ENCODE peak calls at places on chromosomes 12 and 14, in four cellular contexts. I, L, T and Z are unnamed samples. For H3K4me1, the result is how much of the 10 kb centered on the place peaks cover.

GRCh38 chr12:53380797-53381738 is 1.1 kb downstream of the SP1 start:
- DNase-seq in L (no peak), T (peak), I (no peak), Z (peak)

GRCh38 chr14:75088566-75089373 is 19.3 kb downstream of the ZC2HC1C start:
- DNase-seq in L (peak), T (peak), I (peak), Z (peak)

GRCh38 chr12:100404769-100405407 is 48.0 kb downstream of the SLC17A8 start:
- DNase-seq in L (peak), T (peak), I (peak), Z (no peak)

GRCh38 chr14:100339757-100340453 is 16.8 kb downstream of the SLC25A47 start:
- DNase-seq in T (no peak), I (no peak), L (no peak), Z (no peak)

GRCh38 chr12:82857276-82857675 is 170.6 kb downstream of the TMTC2 start:
- DNase-seq in I (no peak), T (no peak), L (no peak), Z (no peak)

GRCh38 chr12:126780343-126780742 is 1486.6 kb upstream of the TMEM132C start:
- DNase-seq in T (no peak), L (no peak), I (no peak), Z (no peak)

GRCh38 chr14:64706552-64707193 is 2.4 kb downstream of the PLEKHG3 start:
- DNase-seq in L (peak), T (peak), I (no peak), Z (no peak)

GRCh38 chr14:65002586-65003210 is 16.0 kb downstream of the FNTB start:
- DNase-seq in T (no peak), L (no peak), I (no peak), Z (no peak)

GRCh38 chr14:77409131-77409533 is 14.2 kb downstream of the NOXRED1 start:
- DNase-seq in L (peak), I (peak), T (peak), Z (peak)

GRCh38 chr14:73238262-73238852 is 1.1 kb downstream of the PAPLN start:
- DNase-seq in L (no peak), T (no peak), I (peak), Z (peak)

GRCh38 chr14:69636051-69636639 is 24.7 kb downstream of the SUSD6 start:
- DNase-seq in L (no peak), I (no peak), T (no peak), Z (no peak)

GRCh38 chr14:69634871-69635270 is 23.5 kb downstream of the SUSD6 start:
- DNase-seq in I (no peak), L (no peak), T (no peak), Z (no peak)

GRCh38 chr14:69633238-69633637 is 21.8 kb downstream of the SUSD6 start:
- DNase-seq in I (no peak), L (no peak), T (peak), Z (no peak)

GRCh38 chr14:69637503-69638030 is 26.2 kb downstream of the SUSD6 start:
- DNase-seq in L (peak), T (no peak), I (peak), Z (peak)

GRCh38 chr14:69636718-69637480 is 25.5 kb downstream of the SUSD6 start:
- DNase-seq in I (no peak), T (no peak), L (no peak), Z (peak)
- H3K4me1 ChIP-seq in I (half or more), T (under half), L (under half), Z (under half)

GRCh38 chr14:81396108-81396507 is 4.0 kb downstream of the STON2 start:
- DNase-seq in T (no peak), L (no peak), I (no peak), Z (no peak)

GRCh38 chr14:81398196-81398891 is 1.8 kb downstream of the STON2 start:
- DNase-seq in T (no peak), L (no peak), I (no peak), Z (no peak)

GRCh38 chr14:81392052-81392451 is 8.1 kb downstream of the STON2 start:
- DNase-seq in L (no peak), T (no peak), I (no peak), Z (no peak)

GRCh38 chr14:81392976-81393643 is 7.0 kb downstream of the STON2 start:
- DNase-seq in I (no peak), T (no peak), L (no peak), Z (no peak)

DNA sequence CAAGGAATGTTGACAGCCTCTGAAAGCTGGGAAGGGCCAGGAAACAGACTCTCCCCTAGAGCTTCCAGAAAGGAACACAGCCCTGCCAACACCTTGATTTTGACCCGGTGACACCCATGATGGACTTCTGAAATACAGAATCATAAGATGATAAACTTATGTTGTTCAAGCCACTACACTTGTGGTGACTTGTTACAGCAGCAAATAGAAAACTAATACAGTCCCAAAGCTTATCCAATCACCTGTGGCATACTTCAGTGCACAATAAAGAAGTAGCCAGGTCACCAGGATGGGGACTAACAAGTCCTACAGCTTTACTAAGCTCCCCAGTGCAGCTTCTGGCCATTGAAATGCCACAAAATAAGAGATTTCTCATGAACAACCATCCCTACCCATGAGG is 5.4 kb downstream of the STON2 start:
- DNase-seq in L (no peak), T (no peak), I (no peak), Z (no peak)
- H3K4me1 ChIP-seq in L (under half), T (under half), I (under half), Z (under half)

DNA sequence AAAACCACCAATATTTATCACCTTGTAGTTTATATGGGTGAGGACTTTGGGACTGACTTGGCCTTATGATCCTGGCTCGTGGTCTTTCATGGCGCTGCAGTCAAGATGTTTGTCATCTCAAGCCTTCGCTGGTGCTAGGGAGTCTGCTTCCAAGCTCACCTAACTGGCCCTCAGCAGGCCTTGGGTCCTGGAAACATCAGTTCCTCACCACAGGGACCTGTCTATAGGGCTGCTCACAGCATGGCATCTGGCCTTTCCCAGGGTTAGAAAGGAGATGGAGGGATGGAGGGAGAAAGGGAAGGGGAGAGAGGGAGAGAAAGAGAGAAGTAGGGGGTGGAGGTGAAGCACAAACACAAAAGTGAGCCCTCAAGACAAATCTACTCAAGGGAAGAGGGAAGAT is 31.7 kb downstream of the VCPKMT start:
- DNase-seq in I (no peak), L (no peak), T (no peak), Z (no peak)
- H3K4me1 ChIP-seq in I (under half), L (under half), T (under half), Z (under half)

GRCh38 chr14:22474730-22475351 is 114.2 kb downstream of the DAD1 start:
- DNase-seq in L (no peak), T (no peak), I (no peak), Z (no peak)

GRCh38 chr14:22477569-22478194 is 111.3 kb downstream of the DAD1 start:
- DNase-seq in L (no peak), T (no peak), I (no peak), Z (no peak)

GRCh38 chr14:22476882-22477281 is 112.1 kb downstream of the DAD1 start:
- DNase-seq in T (no peak), I (no peak), L (no peak), Z (no peak)

GRCh38 chr14:22475381-22475780 is 113.6 kb downstream of the DAD1 start:
- DNase-seq in I (no peak), L (no peak), T (no peak), Z (no peak)

GRCh38 chr14:22476005-22476751 is 112.8 kb downstream of the DAD1 start:
- DNase-seq in T (peak), I (no peak), L (no peak), Z (no peak)
- H3K4me1 ChIP-seq in T (under half), I (under half), L (under half), Z (under half)

DNA sequence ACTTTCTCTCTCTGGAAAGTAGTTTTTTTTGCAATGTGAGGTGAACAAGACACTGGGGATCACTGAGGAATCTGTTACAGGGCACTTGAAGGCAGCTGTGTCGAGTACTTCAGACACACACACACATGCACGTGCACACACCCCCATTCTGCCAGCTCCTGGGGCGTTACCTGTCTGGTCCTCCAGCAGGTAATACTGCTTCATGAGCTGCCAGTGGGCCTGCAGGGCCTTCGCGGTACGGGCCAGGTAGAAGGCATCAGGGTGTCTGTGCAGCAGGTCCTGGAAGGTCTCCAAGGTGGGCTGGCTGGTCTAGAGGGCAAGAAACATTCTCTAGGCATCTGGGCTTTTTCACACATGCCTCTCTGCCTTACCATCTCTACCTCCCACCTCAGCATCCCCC is 5.1 kb downstream of the MCRS1 start:
- DNase-seq in I (no peak), T (no peak), L (no peak), Z (no peak)
- H3K4me1 ChIP-seq in I (under half), T (under half), L (under half), Z (under half)

GRCh38 chr12:116152268-116152667 is 125.2 kb downstream of the MED13L start:
- DNase-seq in L (no peak), T (no peak), I (no peak), Z (no peak)
- H3K4me1 ChIP-seq in L (under half), T (under half), I (under half), Z (under half)

GRCh38 chr14:68691031-68691864 is 101.6 kb downstream of the ZFP36L1 start:
- DNase-seq in T (peak), I (no peak), L (no peak), Z (no peak)
- H3K4me1 ChIP-seq in T (under half), I (under half), L (under half), Z (under half)